ENCODE peak calls at places on chromosomes 12 and 14, in four cellular contexts. E is suprapubic skin, S is HepG2, K is AG09309. X is an unnamed sample.

GRCh38 chr14:32450919-32451675 is 122.0 kb downstream of the AKAP6 start:
- DNase-seq in E (no peak), S (no peak), K (no peak), X (peak; percentile 44)

GRCh38 chr12:991350-992278 is 591 bp downstream of the ERC1 start:
- DNase-seq in E (peak; percentile 80), S (no peak), K (no peak), X (no peak)

GRCh38 chr12:111638576-111638975 is 39.5 kb upstream of the ATXN2 start:
- DNase-seq in E (no peak), S (no peak), K (no peak), X (no peak)

GRCh38 chr14:101817511-101818001 is 56.0 kb downstream of the PPP2R5C start:
- DNase-seq in E (no peak), S (no peak), K (no peak), X (no peak)

GRCh38 chr12:52644078-52644415 is 8.0 kb downstream of the KRT2 start:
- DNase-seq in E (no peak), S (no peak), K (no peak), X (no peak)

GRCh38 chr12:11228268-11228879 is 41.1 kb downstream of the PRB3 start:
- DNase-seq in E (no peak), S (peak; percentile 56), K (no peak), X (peak; percentile 72)

GRCh38 chr12:119180380-119181040 is 1.8 kb downstream of the HSPB8 start:
- DNase-seq in E (no peak), S (no peak), K (no peak), X (peak; percentile 29)

GRCh38 chr12:100494026-100494425 is 20.4 kb downstream of the NR1H4 start:
- DNase-seq in E (no peak), S (no peak), K (no peak), X (no peak)

GRCh38 chr12:104182621-104183378 is 32.8 kb upstream of the TXNRD1 start:
- DNase-seq in E (no peak), S (no peak), K (no peak), X (no peak)

GRCh38 chr12:2058837-2059236 is 6.0 kb downstream of the CACNA1C start:
- DNase-seq in E (no peak), S (no peak), K (no peak), X (no peak)

GRCh38 chr12:75759842-75760260 is 248.4 kb upstream of the KRR1 start:
- DNase-seq in E (no peak), S (no peak), K (peak; percentile 28), X (peak; percentile 91)
- H3K4me3 ChIP-seq in E (no peak overlapping the region), S (no peak overlapping the region), K (no peak overlapping the region), X (no peak overlapping the region)

DNA sequence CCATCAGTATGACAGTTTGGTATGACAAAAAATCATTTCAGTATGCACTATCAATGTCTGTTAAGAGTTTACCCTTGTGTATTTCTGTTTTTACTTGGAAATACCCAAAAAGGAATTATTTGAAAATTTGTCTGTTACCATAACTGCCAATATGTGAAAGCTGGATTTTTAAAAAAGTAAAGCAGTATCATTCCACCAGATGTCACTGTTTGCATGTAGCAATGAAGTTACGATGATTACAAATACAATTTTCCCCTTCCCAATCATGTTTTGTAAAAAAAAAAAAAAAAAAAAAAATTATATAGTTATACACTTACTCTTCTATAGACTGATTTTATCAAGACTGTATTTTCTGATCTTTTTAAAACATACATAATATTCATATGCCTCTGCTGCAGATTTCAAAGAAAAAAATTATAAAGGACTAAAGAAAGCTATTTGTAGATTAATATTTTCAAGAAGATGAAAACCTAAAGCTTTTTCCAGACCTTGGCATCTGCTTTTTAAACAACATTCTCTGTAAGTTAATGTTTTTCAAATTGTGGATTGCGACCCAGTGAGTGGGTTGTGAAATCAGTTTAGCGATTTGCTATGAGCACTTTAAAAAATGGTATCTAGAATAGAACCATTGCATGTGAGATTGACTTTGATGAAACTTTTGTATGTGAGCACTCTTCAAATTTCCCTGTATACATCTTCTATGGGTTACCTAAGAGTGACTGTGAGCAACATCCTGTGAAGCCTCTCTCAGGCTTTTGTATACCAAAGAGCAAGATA is 114.2 kb downstream of the TTC6 start:
- DNase-seq in E (no peak), S (peak; percentile 70), K (no peak), X (peak; percentile 30)
- TF ChIP-seq CTCF in E (no peak), S (peak; percentile 75), K (peak; percentile 45), X (peak; percentile 51)

GRCh38 chr14:104938960-104939359 is 14.3 kb downstream of the PLD4 start:
- DNase-seq in E (no peak), S (no peak), K (no peak), X (no peak)

GRCh38 chr14:104937161-104937560 is 12.5 kb downstream of the PLD4 start:
- DNase-seq in E (peak; percentile 75), S (no peak), K (no peak), X (no peak)

GRCh38 chr14:104938436-104938835 is 13.8 kb downstream of the PLD4 start:
- DNase-seq in E (no peak), S (no peak), K (no peak), X (no peak)

GRCh38 chr14:104936361-104937155 is 11.9 kb downstream of the PLD4 start:
- DNase-seq in E (peak; percentile 57), S (no peak), K (no peak), X (peak; percentile 17)

DNA sequence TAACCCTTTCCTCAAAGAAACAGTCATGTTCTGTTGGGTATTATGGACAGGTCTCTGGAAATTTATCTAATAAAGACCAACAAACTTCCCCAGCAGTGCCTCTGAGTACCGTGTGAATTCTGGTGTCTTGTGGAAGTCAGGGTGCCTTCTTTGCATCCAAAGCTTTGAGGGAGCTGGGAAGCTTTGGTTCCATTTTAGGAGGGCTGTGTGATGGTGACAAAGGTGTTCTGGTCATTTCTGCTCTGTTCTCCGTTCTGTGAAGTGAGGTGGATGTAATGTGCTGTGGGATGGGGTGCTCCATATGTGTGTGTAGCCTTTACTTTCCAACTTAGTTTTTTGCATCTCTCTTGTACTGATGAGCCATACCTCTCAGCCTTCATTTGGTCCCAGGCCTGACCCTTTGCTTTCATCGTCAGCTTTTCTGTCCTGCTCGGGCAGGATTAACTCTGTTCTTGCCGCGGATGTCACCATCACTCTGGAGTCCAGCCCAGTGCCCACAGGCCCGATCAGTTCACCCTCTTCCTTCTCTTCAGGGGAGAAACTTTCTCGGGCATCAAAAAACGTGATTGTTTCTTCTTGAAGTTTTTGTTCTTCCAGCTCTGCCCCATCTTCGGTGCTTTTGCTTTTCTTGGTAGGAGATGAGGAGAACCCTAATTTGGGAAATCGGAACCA is 13.2 kb downstream of the PLD4 start:
- DNase-seq in E (peak; percentile 28), S (no peak), K (no peak), X (no peak)
- H3K4me3 ChIP-seq in E (no peak overlapping the region), S (no peak overlapping the region), K (no peak overlapping the region), X (no peak overlapping the region)

GRCh38 chr12:128753438-128753837 is 70.3 kb downstream of the SLC15A4 start:
- DNase-seq in E (no peak), S (no peak), K (no peak), X (no peak)
- TF ChIP-seq CTCF in E (no peak), S (no peak), K (no peak), X (no peak)

X was measured in epithelial cell of esophagus.